ENCODE peak calls at places on chromosomes 7 and 10, in five cellular contexts. A, R, C, B and F are unnamed samples.

GRCh38 chr7:151351027-151351426 is 9.4 kb downstream of the NUB1 start:
- DNase-seq in B (peak), C (no peak), A (peak), R (no peak), F (no peak)

GRCh38 chr10:104281694-104282093 is 12.7 kb downstream of the GSTO2 start:
- DNase-seq in R (no peak), A (no peak), B (no peak), C (no peak), F (no peak)

GRCh38 chr7:84182301-84182700 is 12.3 kb downstream of the SEMA3A start:
- DNase-seq in B (no peak), R (no peak), A (no peak), C (no peak), F (no peak)

GRCh38 chr7:17041324-17041723 is 159.5 kb upstream of the AGR3 start:
- DNase-seq in C (peak), R (no peak), A (no peak), B (no peak), F (peak)

GRCh38 chr7:4939971-4940720 is 18.8 kb downstream of the MMD2 start:
- DNase-seq in A (no peak), R (no peak), C (no peak), B (no peak), F (no peak)

GRCh38 chr10:75332081-75332480 is 69.5 kb downstream of the ZNF503 start:
- DNase-seq in B (no peak), A (no peak), R (no peak), C (no peak), F (no peak)

GRCh38 chr7:516606-517456 is 2.8 kb downstream of the PDGFA start:
- DNase-seq in C (peak), R (no peak), B (no peak), A (peak), F (peak)

GRCh38 chr7:117012284-117013174 is 59.2 kb downstream of the ST7 start:
- DNase-seq in R (peak), B (peak), A (peak), C (peak), F (no peak)

GRCh38 chr7:16616542-16616941 is 29.0 kb downstream of the ANKMY2 start:
- DNase-seq in C (no peak), A (no peak), B (no peak), R (no peak), F (no peak)

GRCh38 chr10:115129752-115130151 is 36.6 kb downstream of the ATRNL1 start:
- DNase-seq in A (no peak), B (peak), C (peak), R (peak), F (no peak)

GRCh38 chr7:84263106-84263505 is 68.5 kb upstream of the SEMA3A start:
- DNase-seq in B (no peak), A (no peak), R (no peak), C (no peak), F (no peak)

GRCh38 chr7:139776486-139777303 is 1.1 kb downstream of the HIPK2 start:
- DNase-seq in B (peak), R (no peak), C (no peak), A (peak), F (peak)

GRCh38 chr7:128123291-128124037 is 92.2 kb upstream of the LRRC4 start:
- DNase-seq in C (no peak), A (no peak), B (peak), R (no peak), F (no peak)

GRCh38 chr10:121791761-121792160 is 136.1 kb downstream of the ATE1 start:
- DNase-seq in A (no peak), B (no peak), C (no peak), R (no peak), F (no peak)

GRCh38 chr7:127208351-127208750 is 44.4 kb downstream of the GRM8 start:
- DNase-seq in R (no peak), C (no peak), B (no peak), A (no peak), F (no peak)

GRCh38 chr10:1241973-1242935 is 186.1 kb downstream of the WDR37 start:
- DNase-seq in C (no peak), R (no peak), A (no peak), B (no peak), F (no peak)

GRCh38 chr7:108497082-108497725 is 28.7 kb downstream of the PNPLA8 start:
- DNase-seq in A (peak), B (peak), R (peak), C (peak), F (peak)

GRCh38 chr10:48275743-48276142 is 1.2 kb upstream of the FRMPD2 start:
- DNase-seq in A (no peak), R (no peak), C (no peak), B (no peak), F (no peak)

GRCh38 chr10:10663587-10663986 is 354.1 kb upstream of the CELF2 start:
- DNase-seq in A (no peak), R (no peak), B (no peak), C (no peak), F (no peak)

GRCh38 chr7:27992092-27992491 is 188.5 kb downstream of the JAZF1 start:
- DNase-seq in B (no peak), R (no peak), A (no peak), C (no peak), F (no peak)

GRCh38 chr7:69677054-69677847 is 79.0 kb downstream of the AUTS2 start:
- DNase-seq in C (no peak), R (no peak), B (no peak), A (peak), F (no peak)

GRCh38 chr10:126041804-126042231 is 145.5 kb downstream of the FANK1 start:
- DNase-seq in A (peak), B (peak), C (peak), R (no peak), F (peak)

GRCh38 chr7:31958216-31958615 is 112.0 kb downstream of the PDE1C start:
- DNase-seq in A (no peak), C (no peak), R (no peak), B (no peak), F (no peak)

GRCh38 chr10:35784751-35785150 is 142.7 kb upstream of the FZD8 start:
- DNase-seq in B (no peak), C (peak), R (no peak), A (no peak), F (no peak)

GRCh38 chr7:128264477-128264876 is 23.4 kb downstream of the LEP start:
- DNase-seq in C (no peak), B (no peak), R (no peak), A (no peak), F (no peak)

GRCh38 chr7:8260871-8261707 is 878 bp downstream of the ICA1 start:
- DNase-seq in R (no peak), C (peak), B (peak), A (peak), F (peak)

GRCh38 chr10:3964516-3964915 is 179.5 kb upstream of the KLF6 start:
- DNase-seq in A (no peak), C (no peak), R (no peak), B (no peak), F (no peak)

GRCh38 chr10:49465717-49466116 is 69.8 kb upstream of the DRGX start:
- DNase-seq in C (no peak), R (no peak), B (no peak), A (no peak), F (no peak)

GRCh38 chr10:74135452-74135851 is 15.2 kb downstream of the AP3M1 start:
- DNase-seq in A (no peak), C (no peak), R (no peak), B (no peak), F (no peak)

GRCh38 chr10:60172363-60172990 is 217.2 kb downstream of the ANK3 start:
- DNase-seq in R (no peak), A (no peak), C (peak), B (no peak), F (peak)

GRCh38 chr7:55129409-55130078 is 110.7 kb downstream of the EGFR start:
- DNase-seq in A (peak), C (peak), R (no peak), B (no peak), F (no peak)

GRCh38 chr10:5582736-5583135 is 58.0 kb downstream of the CALML3 start:
- DNase-seq in R (peak), A (no peak), B (no peak), C (no peak), F (peak)

GRCh38 chr10:79116801-79117723 is 48.3 kb downstream of the ZMIZ1 start:
- DNase-seq in A (no peak), B (no peak), C (peak), R (no peak), F (no peak)

GRCh38 chr10:7501157-7501556 is 90.3 kb upstream of the SFMBT2 start:
- DNase-seq in C (no peak), B (no peak), R (no peak), A (no peak), F (no peak)

GRCh38 chr7:17939670-17940301 is 508 bp downstream of the SNX13 start:
- DNase-seq in R (no peak), C (peak), A (peak), B (peak), F (peak)

GRCh38 chr7:155969192-155969929 is 157.1 kb upstream of the SHH start:
- DNase-seq in C (no peak), A (no peak), B (no peak), R (no peak), F (no peak)

GRCh38 chr7:64889686-64890162 is 13.3 kb upstream of the ZNF273 start:
- DNase-seq in C (no peak), R (no peak), B (peak), A (no peak), F (no peak)

GRCh38 chr7:39431242-39431641 is 135.0 kb upstream of the YAE1 start:
- DNase-seq in R (no peak), B (no peak), C (no peak), A (no peak), F (no peak)

DNA sequence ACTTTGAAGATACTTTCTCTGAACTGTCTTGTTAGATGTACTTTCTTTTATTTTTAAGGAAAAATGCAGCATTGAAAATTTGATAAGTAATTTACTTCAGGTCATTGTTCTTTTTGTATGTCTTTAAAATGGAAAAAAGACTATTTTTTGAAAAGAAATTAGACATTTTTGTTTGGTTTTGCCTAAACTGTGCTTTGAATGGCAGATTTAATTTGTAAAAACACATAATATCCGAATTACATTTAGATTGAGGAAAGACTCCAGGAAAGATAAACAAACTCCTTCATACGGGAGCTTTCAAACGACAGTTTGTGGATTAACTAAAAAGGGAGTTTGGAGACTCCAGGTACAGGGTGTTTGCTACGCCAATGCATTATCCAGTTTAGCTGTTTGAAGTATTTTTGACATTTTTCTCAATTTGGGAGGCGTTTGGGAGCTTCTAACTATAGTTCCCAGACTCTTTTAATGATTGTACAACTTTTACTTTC is 36.1 kb downstream of the CPED1 start:
- DNase-seq in R (no peak), B (no peak), C (no peak), A (no peak), F (no peak)
- H3K27ac ChIP-seq in R (no peak), B (peak), C (no peak), A (no peak), F (no peak)

GRCh38 chr7:101121996-101122932 is 4.6 kb upstream of the SERPINE1 start:
- DNase-seq in B (no peak), R (peak), C (peak), A (peak), F (peak)
- H3K4me3 ChIP-seq in B (peak), R (peak), C (no peak), A (peak), F (peak)

GRCh38 chr10:26843736-26844135 is 17.0 kb downstream of the ABI1 start:
- DNase-seq in B (no peak), R (no peak), C (peak), A (no peak), F (no peak)

GRCh38 chr10:26839966-26840627 is 20.7 kb downstream of the ABI1 start:
- DNase-seq in A (no peak), B (no peak), R (no peak), C (no peak), F (no peak)

GRCh38 chr10:26841733-26842317 is 18.9 kb downstream of the ABI1 start:
- DNase-seq in B (no peak), R (no peak), C (no peak), A (no peak), F (no peak)

GRCh38 chr10:26844381-26844780 is 16.4 kb downstream of the ABI1 start:
- DNase-seq in C (no peak), B (no peak), A (no peak), R (no peak), F (no peak)

DNA sequence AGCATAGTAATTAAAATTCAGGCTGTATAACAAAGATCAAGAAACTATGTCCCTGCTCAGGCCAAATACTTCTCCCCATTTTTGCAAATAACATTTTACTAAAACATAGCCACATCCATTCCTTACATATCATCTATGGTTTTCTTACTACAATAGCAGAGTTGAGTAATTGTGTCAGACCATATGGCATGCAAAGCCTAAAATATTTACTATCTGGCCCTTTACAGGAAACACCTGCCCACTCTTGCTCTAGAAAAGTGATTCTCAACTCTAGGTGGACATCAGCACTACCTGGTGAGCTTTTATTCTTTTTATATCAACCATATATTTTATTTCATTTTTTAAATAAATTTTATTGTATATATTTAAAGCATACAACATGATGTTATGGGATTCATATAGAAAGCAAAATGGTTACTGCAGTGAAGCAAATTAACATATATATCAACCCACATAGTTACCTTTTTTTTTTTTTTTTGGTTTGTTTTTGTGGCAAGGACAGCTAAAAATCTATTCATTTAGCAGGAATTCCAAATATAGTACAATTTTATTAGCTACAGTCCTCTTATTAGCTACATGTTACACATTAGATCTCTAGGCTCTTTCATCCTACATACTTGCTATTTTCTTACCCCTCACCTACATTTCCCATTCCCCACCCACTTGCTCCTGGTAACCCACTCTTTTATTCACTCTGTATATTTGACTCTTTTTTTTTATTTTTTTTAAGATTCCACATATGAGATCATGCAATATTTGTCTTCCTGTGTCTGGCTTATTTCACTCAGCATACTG is 19.6 kb downstream of the ABI1 start:
- DNase-seq in R (no peak), A (no peak), B (no peak), C (no peak), F (no peak)
- H3K4me2 ChIP-seq in R (no peak), A (no peak), B (no peak), C (no peak), F (no peak)

GRCh38 chr7:2288503-2288902 is 25.7 kb downstream of the SNX8 start:
- DNase-seq in B (no peak), R (no peak), C (no peak), A (no peak), F (no peak)
- H3K27ac ChIP-seq in B (no peak), R (no peak), C (no peak), A (no peak), F (no peak)

GRCh38 chr10:62244785-62245595 is 23.7 kb downstream of the RTKN2 start:
- DNase-seq in R (peak), C (peak), B (peak), A (no peak), F (peak)

GRCh38 chr10:62239994-62240393 is 28.6 kb downstream of the RTKN2 start:
- DNase-seq in R (no peak), A (no peak), B (no peak), C (no peak), F (no peak)

GRCh38 chr10:62238880-62239279 is 29.8 kb downstream of the RTKN2 start:
- DNase-seq in A (no peak), B (no peak), R (no peak), C (no peak), F (no peak)

GRCh38 chr10:62244088-62244487 is 24.6 kb downstream of the RTKN2 start:
- DNase-seq in C (no peak), B (no peak), R (no peak), A (no peak), F (no peak)

GRCh38 chr10:62243647-62243997 is 25.0 kb downstream of the RTKN2 start:
- DNase-seq in B (no peak), R (no peak), C (no peak), A (no peak), F (no peak)
- H3K4me3 ChIP-seq in B (no peak), R (no peak), C (peak), A (peak), F (peak)

GRCh38 chr10:32981760-32982159 is 23.7 kb upstream of the ITGB1 start:
- DNase-seq in A (no peak), R (no peak), C (no peak), B (no peak), F (peak)
- H3K4me2 ChIP-seq in A (peak), R (peak), C (peak), B (peak), F (peak)

DNA sequence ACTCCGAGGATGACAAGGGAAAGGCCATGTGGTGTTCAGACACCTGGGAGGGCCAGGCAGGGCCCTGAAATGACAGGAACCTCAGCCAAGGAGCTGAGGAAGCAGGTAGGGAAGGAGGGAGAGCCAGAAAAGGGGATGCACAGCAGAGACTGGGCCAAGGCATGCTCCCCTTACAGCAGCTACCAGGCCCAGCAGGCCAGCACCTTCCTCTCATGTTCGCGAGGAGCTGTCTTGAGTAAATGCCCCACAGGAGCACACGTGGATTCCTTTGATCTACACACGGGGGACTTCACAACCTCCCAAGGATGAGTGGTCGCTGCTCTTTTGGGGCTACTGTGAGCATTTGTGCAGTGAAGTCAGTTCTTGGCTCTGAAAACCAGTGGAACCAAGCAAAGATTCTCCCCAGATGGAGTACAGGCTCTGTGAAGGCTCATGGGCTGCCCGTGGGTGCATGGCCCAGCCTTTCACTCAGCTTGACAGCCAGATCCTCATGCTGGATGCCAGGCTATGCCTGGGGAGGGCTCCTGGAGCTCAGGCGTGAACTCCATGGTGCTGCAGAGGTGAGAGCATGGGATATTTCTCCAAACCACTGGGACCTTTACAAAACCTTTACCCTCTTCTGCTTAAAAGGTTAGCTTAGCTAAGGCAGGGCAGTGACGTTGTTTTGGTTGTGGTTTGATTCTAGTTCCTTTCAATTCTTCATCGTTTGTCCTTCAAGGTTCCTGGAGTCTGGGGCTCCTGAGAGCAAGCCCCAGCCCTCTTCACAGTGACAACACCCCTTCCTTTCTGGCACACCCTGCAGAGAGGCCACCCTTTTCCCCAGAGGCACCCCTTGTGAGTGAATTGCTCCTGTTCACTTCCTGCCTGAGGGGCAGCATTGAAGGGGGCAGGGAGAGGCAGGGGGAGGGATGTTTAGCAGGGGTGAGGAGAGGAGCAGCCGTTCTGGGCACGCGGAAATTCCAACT is 74.2 kb upstream of the ZPBP start:
- DNase-seq in A (no peak), C (no peak), R (no peak), B (no peak), F (no peak)
- H3K27ac ChIP-seq in A (no peak), C (no peak), R (no peak), B (no peak), F (no peak)

DNA sequence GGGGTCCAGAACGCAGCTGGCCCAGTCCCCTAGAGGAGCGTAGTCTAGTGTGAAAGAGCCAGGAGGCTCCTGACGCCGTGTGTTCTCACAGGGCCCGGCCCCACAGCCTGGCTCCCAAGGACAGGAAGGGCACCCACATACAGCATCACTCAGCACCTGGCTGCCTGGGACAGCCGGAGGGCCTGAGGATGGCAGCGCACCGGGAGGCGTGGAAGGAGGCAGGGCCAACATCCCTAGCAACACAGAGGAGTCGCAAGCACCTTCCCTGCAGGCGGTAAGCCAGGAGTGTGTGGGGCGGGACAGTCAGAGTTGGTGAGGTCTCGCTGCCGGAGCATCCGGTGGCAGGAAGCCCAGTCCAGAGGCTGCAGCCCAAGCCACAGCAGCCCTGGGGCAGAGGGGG is 125.8 kb downstream of the MAD1L1 start:
- DNase-seq in B (peak), A (no peak), C (peak), R (no peak), F (no peak)
- H3K4me3 ChIP-seq in B (no peak), A (no peak), C (no peak), R (no peak), F (no peak)